ENCODE peak calls at places on chromosomes 5 and 9, in nine cellular contexts. K is chondrocyte; Z is CD4-positive, alpha-beta T cell; Y is ovary; D is GM12891; O is AG20443; S is ELF-1; W is RKO; I is WTC11. P is an unnamed sample.

GRCh38 chr9:104009853-104010252 is 84.3 kb upstream of the SMC2 start:
- DNase-seq in S (no peak), Y (no peak), W (no peak), O (no peak), Z (no peak), D (no peak), I (no peak), K (no peak), P (no peak)

GRCh38 chr5:171632618-171633017 is 153.0 kb upstream of the SMIM23 start:
- DNase-seq in S (no peak), K (no peak), W (no peak), I (no peak), Y (no peak), O (no peak), D (no peak), Z (no peak), P (no peak)

GRCh38 chr9:87516222-87516930 is 18.7 kb downstream of the DAPK1 start:
- DNase-seq in S (peak), Y (peak), D (no peak), K (no peak), I (no peak), Z (no peak), W (no peak), O (peak), P (no peak)

GRCh38 chr5:95081500-95082355 is 203.2 kb downstream of the MCTP1 start:
- DNase-seq in Y (no peak), I (no peak), S (no peak), Z (peak), K (no peak), D (no peak), W (peak), O (peak), P (no peak)

GRCh38 chr9:14272924-14273528 is 40.9 kb downstream of the NFIB start:
- DNase-seq in S (no peak), W (no peak), Y (no peak), D (no peak), O (no peak), I (no peak), K (no peak), Z (no peak), P (no peak)

GRCh38 chr5:5080790-5081189 is 59.3 kb upstream of the ADAMTS16 start:
- DNase-seq in D (no peak), S (no peak), W (no peak), O (no peak), Z (no peak), I (no peak), K (no peak), Y (no peak), P (no peak)

GRCh38 chr5:31492824-31493223 is 39.1 kb downstream of the DROSHA start:
- DNase-seq in S (no peak), I (peak), D (no peak), Y (no peak), K (no peak), Z (no peak), O (no peak), W (peak), P (no peak)

GRCh38 chr9:137055385-137056364 is 1.8 kb upstream of the ENTPD2 start:
- DNase-seq in Z (no peak), D (no peak), Y (peak), I (no peak), O (peak), S (no peak), K (no peak), W (no peak), P (no peak)

GRCh38 chr5:99694884-99695283 is 766.1 kb upstream of the CHD1 start:
- DNase-seq in Z (no peak), W (no peak), K (no peak), Y (no peak), I (no peak), S (no peak), O (no peak), D (no peak), P (no peak)

GRCh38 chr5:72280655-72281069 is 39.4 kb downstream of the MRPS27 start:
- DNase-seq in D (no peak), Y (peak), W (peak), Z (no peak), O (peak), K (no peak), I (no peak), S (peak), P (no peak)

GRCh38 chr5:76178913-76179312 is 95.7 kb downstream of the SV2C start:
- DNase-seq in W (no peak), I (no peak), S (no peak), Y (no peak), K (no peak), D (no peak), Z (no peak), O (no peak), P (no peak)

GRCh38 chr5:141814064-141814982 is 63.9 kb downstream of the PCDH1 start:
- DNase-seq in K (no peak), Z (no peak), O (peak), D (peak), I (peak), W (peak), S (peak), Y (no peak), P (peak)

GRCh38 chr5:32869216-32869615 is 158.1 kb downstream of the NPR3 start:
- DNase-seq in K (no peak), S (no peak), I (no peak), D (no peak), O (peak), Y (no peak), W (no peak), Z (no peak), P (no peak)

GRCh38 chr5:132050661-132051371 is 9.6 kb upstream of the IL3 start:
- DNase-seq in Y (no peak), K (peak), O (peak), W (no peak), D (no peak), I (no peak), S (no peak), Z (no peak), P (no peak)

GRCh38 chr9:14369011-14369410 is 55.1 kb upstream of the NFIB start:
- DNase-seq in W (no peak), K (no peak), Y (no peak), I (no peak), Z (no peak), D (no peak), O (no peak), S (no peak), P (no peak)

GRCh38 chr5:93328833-93329232 is 252.2 kb downstream of the NR2F1-AS1 start:
- DNase-seq in K (no peak), D (no peak), Y (no peak), W (no peak), O (no peak), S (no peak), Z (no peak), I (no peak), P (no peak)

GRCh38 chr5:175654807-175655206 is 3.1 kb upstream of the HRH2 start:
- DNase-seq in K (no peak), Z (no peak), I (no peak), S (no peak), Y (no peak), W (peak), O (no peak), D (no peak), P (no peak)

GRCh38 chr5:150309101-150309897 is 6.6 kb upstream of the ARSI start:
- DNase-seq in D (no peak), K (no peak), Y (no peak), I (no peak), Z (no peak), O (no peak), S (peak), W (no peak), P (no peak)

GRCh38 chr9:124894741-124895170 is 32.8 kb downstream of the ARPC5L start:
- DNase-seq in O (peak), I (peak), K (no peak), W (peak), Y (no peak), Z (peak), D (no peak), S (peak), P (no peak)

P was measured in activated T-helper 9 cell treated with anti-CD3 and anti-CD28 coated beads, Interleukin-2, amount 50 U/mL, for 16 hours.